ENCODE peak calls at places on chromosome 22, in six cellular contexts. L is H1, F is GM12891, I is K562, J is GM12878, V is HepG2. T is an unnamed sample.

GRCh38 chr22:30628491-30628890 is 7.1 kb upstream of the SLC35E4 start:
- DNase-seq in L (no peak), F (no peak), I (no peak), J (no peak), V (no peak), T (no peak)

GRCh38 chr22:29154364-29155048 is 51.2 kb upstream of the EMID1 start:
- DNase-seq in L (peak; percentile 39), F (peak; percentile 71), I (peak; percentile 73), J (no peak), V (peak; percentile 49), T (peak; percentile 61)

GRCh38 chr22:46031066-46031465 is 54.1 kb upstream of the WNT7B start:
- DNase-seq in L (no peak), F (no peak), I (no peak), J (no peak), V (no peak), T (no peak)

GRCh38 chr22:22103078-22103593 is 120.5 kb upstream of the TOP3B start:
- DNase-seq in L (no peak), F (no peak), I (peak; percentile 95), J (no peak), V (no peak), T (no peak)

GRCh38 chr22:17969732-17970131 is 54.6 kb downstream of the MICAL3 start:
- DNase-seq in L (no peak), F (no peak), I (no peak), J (no peak), V (no peak), T (no peak)

GRCh38 chr22:17851754-17852153 is 77.5 kb upstream of the BID start:
- DNase-seq in L (no peak), F (no peak), I (no peak), J (no peak), V (no peak), T (no peak)

GRCh38 chr22:40431021-40431420 is 60.6 kb downstream of the SGSM3 start:
- DNase-seq in L (no peak), F (no peak), I (no peak), J (no peak), V (no peak), T (no peak)

GRCh38 chr22:27212617-27213177 is 555.3 kb downstream of the MIAT start:
- DNase-seq in L (no peak), F (no peak), I (no peak), J (no peak), V (no peak), T (no peak)

GRCh38 chr22:23357028-23357427 is 176.7 kb downstream of the BCR start:
- DNase-seq in L (no peak), F (no peak), I (no peak), J (no peak), V (no peak), T (no peak)

GRCh38 chr22:40534379-40535188 is 101.9 kb downstream of the MRTFA start:
- DNase-seq in L (no peak), F (no peak), I (no peak), J (peak; percentile 53), V (no peak), T (no peak)

GRCh38 chr22:44755956-44756361 is 3.6 kb downstream of the ARHGAP8 start:
- DNase-seq in L (no peak), F (no peak), I (no peak), J (no peak), V (no peak), T (no peak)
- TF ChIP-seq TAF1 in L (no peak), F (no peak), I (no peak), J (no peak), V (no peak), T (no peak)

DNA sequence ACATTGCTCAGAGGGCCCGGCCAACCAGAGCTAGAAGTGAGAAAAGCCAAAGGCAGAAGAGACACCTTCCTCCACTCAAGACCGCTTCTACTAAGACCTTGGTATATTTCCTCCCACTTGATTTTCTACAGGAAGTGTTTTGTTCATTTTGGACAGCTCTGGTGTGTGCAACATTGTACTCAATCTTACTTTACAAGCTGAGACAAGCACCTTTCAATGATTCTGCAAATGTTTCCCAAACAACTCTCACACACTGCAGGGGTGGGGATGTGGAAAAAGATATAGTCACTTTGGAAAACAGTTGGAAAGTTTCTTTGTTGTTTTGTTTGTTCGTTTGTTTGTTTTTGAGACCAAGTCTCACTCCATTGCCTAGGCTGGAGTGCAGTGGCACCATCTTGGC is 15.7 kb downstream of the MYO18B start:
- DNase-seq in L (no peak), F (no peak), I (no peak), J (no peak), V (no peak), T (no peak)
- TF ChIP-seq POLR2A in L (no peak), F (no peak), I (no peak), J (no peak), V (no peak), T (no peak)

GRCh38 chr22:48941903-48942625 is 885.6 kb downstream of the BRD1 start:
- DNase-seq in L (no peak), F (no peak), I (no peak), J (no peak), V (no peak), T (no peak)
- TF ChIP-seq TAF1 in L (no peak), F (no peak), I (no peak), J (no peak), V (no peak), T (no peak)

DNA sequence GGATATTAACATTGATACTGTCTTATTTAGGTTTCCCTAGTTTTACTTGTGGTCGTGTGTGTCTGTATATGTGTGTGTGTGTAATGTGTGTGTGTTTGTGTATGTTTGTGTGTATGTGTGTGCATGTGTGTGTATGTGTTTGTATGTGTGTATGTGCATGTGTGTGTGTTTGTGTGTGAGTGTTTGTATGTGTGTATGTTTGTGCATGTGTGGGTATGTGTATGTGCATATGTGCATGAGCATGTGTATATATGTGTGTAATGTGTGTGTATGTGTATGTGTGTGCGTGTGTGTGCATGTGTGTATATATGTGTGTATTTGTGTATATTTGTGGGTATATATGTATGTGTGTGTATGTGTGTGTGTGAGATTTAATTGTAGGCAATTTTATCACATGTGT is 17.3 kb upstream of the DNAL4 start:
- DNase-seq in L (no peak), F (no peak), I (no peak), J (no peak), V (no peak), T (no peak)
- TF ChIP-seq POLR2A in L (no peak), F (no peak), I (no peak), J (no peak), V (no peak), T (no peak)

DNA sequence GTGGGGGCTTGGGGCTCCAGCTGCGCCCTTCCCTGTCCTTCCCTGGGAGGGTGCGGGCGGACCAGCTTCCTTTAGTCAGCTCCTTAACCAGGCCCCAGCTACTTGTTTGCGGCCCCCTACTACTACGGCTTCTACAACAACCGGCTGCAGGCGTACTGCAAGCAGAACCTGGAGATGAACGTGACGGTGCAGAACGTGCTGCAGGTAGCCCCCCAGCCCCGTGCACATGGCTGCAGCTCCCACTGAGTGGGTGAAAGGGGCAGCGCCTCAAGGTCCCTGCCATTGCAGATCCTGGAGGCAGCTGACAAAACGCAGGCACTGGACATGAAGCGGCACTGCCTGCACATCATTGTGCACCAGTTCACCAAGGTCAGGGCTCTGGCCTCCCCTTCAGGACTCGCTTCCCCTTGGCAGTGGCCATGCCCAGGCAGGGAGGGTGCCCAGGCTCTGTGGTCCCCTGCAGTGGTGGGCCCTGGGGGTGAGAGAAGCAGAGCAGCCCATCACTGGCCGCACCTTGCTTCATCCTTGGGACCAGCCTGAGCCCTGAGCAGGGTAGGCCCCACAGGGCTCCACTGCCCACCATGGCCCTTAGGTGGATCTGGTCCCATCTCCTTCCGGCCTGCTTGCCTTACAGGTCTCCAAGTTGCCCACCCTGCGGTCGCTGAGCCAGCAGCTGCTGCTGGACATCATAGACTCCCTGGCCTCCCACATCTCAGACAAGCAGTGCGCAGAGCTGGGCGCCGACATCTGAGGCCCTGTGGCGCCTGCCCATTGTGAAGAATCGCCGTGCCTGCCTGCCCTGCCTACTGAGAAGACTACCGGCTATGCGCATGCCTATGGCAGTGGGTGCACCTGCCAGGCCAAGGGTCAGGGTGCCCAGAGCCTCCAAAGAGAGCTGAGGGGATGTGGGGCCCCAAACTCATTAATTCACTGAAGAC is 5.1 kb downstream of the THAP7 start:
- DNase-seq in L (no peak), F (no peak), I (no peak), J (no peak), V (no peak), T (no peak)
- TF ChIP-seq TAF1 in L (no peak), F (no peak), I (no peak), J (no peak), V (no peak), T (no peak)

GRCh38 chr22:42649261-42650056 is at the start of gene CYB5R3:
- DNase-seq in L (peak; percentile 50), F (peak; percentile 95), I (peak; percentile 92), J (no peak), V (peak; percentile 51), T (peak; percentile 94)
- TF ChIP-seq POLR2A in L (no peak), F (peak; percentile 74), I (peak; percentile 31), J (peak; percentile 82), V (no peak), T (peak; percentile 63)

GRCh38 chr22:50340157-50340879 is 2.8 kb upstream of the PPP6R2 start:
- DNase-seq in L (no peak), F (no peak), I (no peak), J (no peak), V (peak; percentile 70), T (no peak)

GRCh38 chr22:50342651-50343540 is at the start of gene PPP6R2:
- DNase-seq in L (no peak), F (peak; percentile 80), I (peak; percentile 85), J (no peak), V (peak; percentile 40), T (peak; percentile 74)

GRCh38 chr22:50346415-50346945 is 3.4 kb downstream of the PPP6R2 start:
- DNase-seq in L (no peak), F (no peak), I (no peak), J (no peak), V (no peak), T (no peak)

GRCh38 chr22:50341977-50342650 is 1.0 kb upstream of the PPP6R2 start:
- DNase-seq in L (peak; percentile 51), F (peak; percentile 63), I (peak; percentile 58), J (no peak), V (peak; percentile 83), T (peak; percentile 63)

GRCh38 chr22:50343541-50343935 is 411 bp downstream of the PPP6R2 start:
- DNase-seq in L (no peak), F (no peak), I (no peak), J (no peak), V (no peak), T (no peak)
- TF ChIP-seq TAF1 in L (no peak), F (no peak), I (no peak), J (no peak), V (no peak), T (no peak)

DNA sequence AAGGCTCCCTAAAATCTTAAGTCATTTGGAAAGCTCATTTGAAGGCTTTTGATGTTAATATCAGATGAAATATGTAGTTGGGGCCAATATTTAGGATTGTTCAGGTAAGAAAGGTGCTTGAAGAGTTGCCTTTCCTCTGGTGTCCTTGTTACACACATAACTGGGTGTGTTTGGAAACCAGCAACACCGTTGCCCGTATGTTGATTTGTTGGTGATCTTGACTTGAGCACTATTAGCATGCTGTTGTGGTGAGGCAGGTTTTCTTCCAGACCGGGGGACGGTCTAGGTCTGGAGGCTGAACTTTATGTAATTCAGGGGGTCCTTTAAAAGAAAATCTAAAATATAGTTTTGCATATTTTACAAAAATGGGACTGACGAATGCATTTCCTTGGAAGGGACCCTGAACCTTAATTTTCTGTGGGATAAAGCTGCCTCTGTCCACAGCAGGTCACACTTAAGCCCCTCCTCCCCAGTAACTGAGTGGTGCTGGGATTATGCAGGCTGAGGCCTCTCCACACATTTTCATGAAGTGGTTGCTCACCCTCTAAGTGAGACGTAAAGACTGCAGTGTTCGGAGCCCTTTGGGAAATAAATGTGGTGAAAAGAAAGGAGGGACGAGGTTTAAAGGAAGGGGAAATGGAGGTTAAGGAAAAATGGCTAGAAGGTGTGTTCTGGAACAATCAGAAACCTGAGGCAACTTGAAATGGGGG is 1.8 kb downstream of the YWHAH start:
- DNase-seq in L (no peak), F (no peak), I (no peak), J (no peak), V (no peak), T (no peak)
- TF ChIP-seq POLR2A in L (no peak), F (no peak), I (no peak), J (no peak), V (no peak), T (no peak)

T was measured in GM12892.